ENCODE peak calls at places on chromosomes 6 and 20, in five cellular contexts. Z, H, N, Y and J are unnamed samples. For H3K79me2, the result is how much of the 10 kb centered on the place peaks cover.

GRCh38 chr6:305371-306206 is 13.3 kb downstream of the DUSP22 start:
- DNase-seq in Z (no peak), H (no peak), N (no peak), Y (no peak), J (no peak)

GRCh38 chr6:3540980-3541379 is 84.1 kb upstream of the SLC22A23 start:
- DNase-seq in Z (no peak), H (no peak), N (no peak), Y (no peak), J (peak)

GRCh38 chr6:157075549-157076426 is 247.5 kb downstream of the TMEM242 start:
- DNase-seq in Z (peak), H (peak), N (no peak), Y (peak), J (no peak)

GRCh38 chr20:55415567-55416142 is 589.7 kb downstream of the CBLN4 start:
- DNase-seq in Z (peak), H (no peak), N (no peak), Y (no peak), J (no peak)

GRCh38 chr6:147514831-147515230 is 6.3 kb downstream of the SAMD5 start:
- DNase-seq in Z (no peak), H (no peak), N (no peak), Y (no peak), J (no peak)

GRCh38 chr6:22036267-22036666 is 260.6 kb downstream of the PRL start:
- DNase-seq in Z (no peak), H (peak), N (peak), Y (peak), J (peak)

GRCh38 chr6:122673345-122673961 is 63.2 kb downstream of the PKIB start:
- DNase-seq in Z (no peak), H (peak), N (no peak), Y (no peak), J (no peak)

GRCh38 chr6:134882426-134883038 is 67.4 kb downstream of the ALDH8A1 start:
- DNase-seq in Z (peak), H (peak), N (peak), Y (peak), J (peak)

GRCh38 chr20:38214871-38215788 is 45.4 kb downstream of the KIAA1755 start:
- DNase-seq in Z (no peak), H (no peak), N (no peak), Y (no peak), J (no peak)

DNA sequence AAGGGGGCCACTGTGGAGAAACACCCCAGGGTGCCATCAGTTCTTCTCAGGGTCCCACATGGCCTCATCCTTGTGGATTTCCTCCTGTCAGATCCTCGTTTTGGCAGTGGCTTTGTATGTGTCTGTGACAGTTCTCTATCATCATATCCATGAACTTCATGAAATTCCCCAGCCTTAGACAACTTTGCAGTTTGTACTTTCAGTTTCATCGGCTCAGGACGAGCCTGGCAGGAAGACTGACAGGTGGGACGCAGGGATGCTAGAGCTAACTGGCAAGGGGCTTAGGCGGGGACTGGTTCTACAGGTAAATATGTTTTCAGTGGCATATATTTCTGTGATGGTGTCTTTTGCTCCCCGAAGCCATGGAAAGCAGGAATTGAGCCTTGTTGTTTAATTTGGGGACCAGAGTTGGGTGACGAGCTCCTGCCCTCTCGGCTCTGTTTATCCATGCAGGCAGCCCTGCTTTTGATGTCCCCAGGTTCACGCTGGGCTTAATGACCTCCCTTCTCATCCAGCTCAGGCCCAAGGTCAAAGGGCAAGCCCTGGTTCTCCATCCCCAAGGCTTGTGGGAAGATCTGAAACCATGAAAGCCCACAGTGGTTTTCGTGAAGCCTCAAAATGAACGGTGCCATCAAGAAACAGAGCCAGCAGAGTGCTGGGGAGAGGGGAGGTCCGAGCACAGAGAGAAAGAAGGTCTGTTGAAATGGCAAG is 11.2 kb downstream of the SDCBP2 start:
- DNase-seq in Z (no peak), H (no peak), N (no peak), Y (no peak), J (no peak)
- H3K9ac ChIP-seq in Z (no peak), H (no peak), N (no peak), Y (no peak), J (no peak)

DNA sequence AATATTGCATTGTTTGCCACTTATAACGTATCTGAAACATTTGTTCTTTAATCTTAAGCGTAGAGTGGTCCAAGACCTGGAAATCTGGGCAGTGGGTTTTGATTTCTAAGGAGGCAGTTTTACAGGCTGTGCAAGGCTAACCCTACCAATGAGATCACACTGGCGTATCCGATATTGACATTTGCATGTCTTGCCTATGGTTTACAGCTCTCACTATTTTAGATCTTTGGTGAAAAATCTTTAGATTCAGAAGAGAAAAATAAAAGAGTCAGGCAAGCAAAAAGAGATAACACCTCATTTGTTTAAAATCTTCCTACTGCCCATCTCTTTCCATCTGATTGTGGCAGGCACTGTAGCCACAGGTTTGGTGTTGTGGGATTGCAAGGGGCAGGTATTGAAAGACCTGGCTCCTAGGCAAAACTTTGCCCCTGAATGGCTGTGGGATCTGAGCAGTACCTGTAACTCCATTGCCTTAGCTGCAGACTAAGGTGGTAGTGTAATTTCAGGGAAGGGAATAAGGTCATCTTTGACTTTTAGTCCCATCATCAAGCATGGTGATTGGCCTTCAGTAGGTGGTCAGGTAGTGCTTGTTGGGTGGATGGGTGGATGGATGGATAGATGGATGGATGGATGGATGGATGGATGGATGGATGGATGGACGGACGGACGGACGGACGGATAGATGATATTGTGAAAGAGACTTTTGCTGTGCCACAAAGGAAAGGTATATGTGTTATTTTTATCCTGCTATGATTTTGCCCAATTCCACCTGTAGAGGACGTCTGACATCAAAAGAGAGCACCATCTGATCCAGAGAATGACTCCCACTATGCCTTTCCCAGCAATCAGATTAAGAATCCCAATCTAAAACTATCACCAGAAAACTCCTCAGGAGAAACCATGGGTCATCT is 1.9 kb downstream of the TNFAIP3 start:
- DNase-seq in Z (no peak), H (no peak), N (no peak), Y (no peak), J (no peak)
- H3K79me2 ChIP-seq in Z (under half), H (under half), N (under half), Y (under half), J (under half)

GRCh38 chr20:22315771-22316170 is 268.6 kb downstream of the FOXA2 start:
- DNase-seq in Z (no peak), H (no peak), N (no peak), Y (no peak), J (no peak)

GRCh38 chr20:22321191-22321590 is 263.2 kb downstream of the FOXA2 start:
- DNase-seq in Z (no peak), H (no peak), N (no peak), Y (no peak), J (no peak)

GRCh38 chr20:22322513-22322912 is 261.9 kb downstream of the FOXA2 start:
- DNase-seq in Z (no peak), H (no peak), N (no peak), Y (no peak), J (no peak)

DNA sequence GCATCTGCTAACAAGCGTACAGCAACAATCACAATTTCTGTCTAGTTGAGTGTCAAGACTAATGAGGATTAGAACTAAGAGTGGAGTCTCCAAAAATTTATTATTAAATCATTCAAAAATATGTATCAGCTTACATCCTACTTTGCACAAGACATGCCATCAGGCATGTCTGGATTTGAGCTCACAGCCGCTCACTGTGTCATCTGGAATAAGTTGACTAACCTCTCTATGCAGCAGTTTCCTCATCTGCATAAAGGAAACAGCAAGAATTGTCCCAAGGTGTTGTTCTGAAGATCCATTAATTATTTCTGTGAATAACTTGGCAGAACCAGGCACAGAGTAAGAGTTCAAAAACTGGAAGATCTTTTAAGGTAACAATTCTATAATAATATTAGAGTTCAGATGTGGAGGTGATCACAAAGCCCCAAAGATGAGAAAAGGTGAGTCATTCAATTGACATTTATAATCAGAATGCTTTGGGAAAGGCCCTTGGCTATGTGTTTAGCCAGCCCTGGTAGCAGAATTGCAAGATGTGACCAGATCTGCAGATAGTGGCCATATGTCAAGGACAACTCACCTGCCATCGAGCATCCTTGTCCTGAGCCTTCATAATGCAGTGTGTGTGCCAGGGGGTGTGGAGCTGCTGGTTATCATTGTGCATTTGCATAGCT is 264.0 kb downstream of the FOXA2 start:
- DNase-seq in Z (no peak), H (no peak), N (no peak), Y (no peak), J (no peak)
- H3K4me2 ChIP-seq in Z (no peak), H (no peak), N (no peak), Y (no peak), J (no peak)

GRCh38 chr6:34391711-34392496 is 565 bp downstream of the NUDT3 start:
- DNase-seq in Z (peak), H (peak), N (peak), Y (no peak), J (peak)

GRCh38 chr6:34389034-34389433 is 3.4 kb downstream of the NUDT3 start:
- DNase-seq in Z (no peak), H (no peak), N (no peak), Y (no peak), J (no peak)

GRCh38 chr6:34392497-34393190 is at the start of gene NUDT3:
- DNase-seq in Z (peak), H (peak), N (peak), Y (peak), J (peak)

GRCh38 chr6:34391023-34391485 is 1.4 kb downstream of the NUDT3 start:
- DNase-seq in Z (peak), H (peak), N (no peak), Y (no peak), J (peak)

GRCh38 chr6:34390531-34391013 is 1.9 kb downstream of the NUDT3 start:
- DNase-seq in Z (peak), H (no peak), N (no peak), Y (no peak), J (no peak)
- H3K9ac ChIP-seq in Z (peak), H (peak), N (no peak), Y (peak), J (peak)

GRCh38 chr6:53544500-53545308 is at the start of gene GCLC:
- DNase-seq in Z (peak), H (peak), N (peak), Y (peak), J (peak)

GRCh38 chr6:53543341-53544010 is 1.4 kb downstream of the GCLC start:
- DNase-seq in Z (peak), H (peak), N (no peak), Y (no peak), J (no peak)

GRCh38 chr6:53544050-53544499 is 826 bp downstream of the GCLC start:
- DNase-seq in Z (peak), H (peak), N (no peak), Y (no peak), J (no peak)

GRCh38 chr6:53539561-53539960 is 5.3 kb downstream of the GCLC start:
- DNase-seq in Z (no peak), H (no peak), N (no peak), Y (no peak), J (no peak)

GRCh38 chr6:53541900-53542299 is 3.0 kb downstream of the GCLC start:
- DNase-seq in Z (no peak), H (no peak), N (no peak), Y (no peak), J (no peak)
- H3K79me2 ChIP-seq in Z (under half), H (half or more), N (under half), Y (half or more), J (under half)

DNA sequence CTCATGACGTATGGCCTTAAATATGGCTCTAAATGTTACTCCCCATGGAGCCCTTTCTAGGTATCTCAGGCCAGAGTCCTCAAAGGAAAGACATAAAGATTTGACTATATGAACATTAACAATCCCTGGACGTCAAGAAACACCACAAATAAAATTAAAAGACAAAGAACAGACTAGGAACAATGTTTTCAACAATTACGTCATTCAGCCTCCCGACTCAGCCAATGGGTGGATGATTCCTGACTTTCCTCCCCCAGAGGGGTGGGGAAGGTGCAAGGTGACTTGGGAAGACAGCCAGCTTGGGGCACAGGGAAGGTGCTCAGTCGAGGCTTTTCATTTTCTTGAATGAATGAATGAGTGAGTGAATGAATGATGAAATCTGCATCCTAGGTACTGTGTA is 157.4 kb downstream of the TFAP2C start:
- DNase-seq in Z (no peak), H (no peak), N (no peak), Y (no peak), J (no peak)
- H3K4me2 ChIP-seq in Z (no peak), H (no peak), N (no peak), Y (peak), J (no peak)

GRCh38 chr20:59223750-59224149 is 60.1 kb downstream of the ZNF831 start:
- DNase-seq in Z (no peak), H (no peak), N (no peak), Y (no peak), J (no peak)

GRCh38 chr20:59221049-59221748 is 57.6 kb downstream of the ZNF831 start:
- DNase-seq in Z (peak), H (no peak), N (peak), Y (no peak), J (peak)

GRCh38 chr20:59221881-59222238 is 58.2 kb downstream of the ZNF831 start:
- DNase-seq in Z (peak), H (no peak), N (no peak), Y (no peak), J (peak)

GRCh38 chr20:59222239-59222981 is 58.8 kb downstream of the ZNF831 start:
- DNase-seq in Z (peak), H (peak), N (peak), Y (peak), J (peak)

GRCh38 chr20:59222982-59223610 is 59.5 kb downstream of the ZNF831 start:
- DNase-seq in Z (peak), H (no peak), N (no peak), Y (no peak), J (no peak)
- H3K9ac ChIP-seq in Z (no peak), H (peak), N (no peak), Y (no peak), J (no peak)

GRCh38 chr6:143678980-143679379 is 1.2 kb downstream of the PHACTR2 start:
- DNase-seq in Z (no peak), H (no peak), N (no peak), Y (no peak), J (peak)
- H3K79me2 ChIP-seq in Z (half or more), H (half or more), N (under half), Y (under half), J (half or more)

DNA sequence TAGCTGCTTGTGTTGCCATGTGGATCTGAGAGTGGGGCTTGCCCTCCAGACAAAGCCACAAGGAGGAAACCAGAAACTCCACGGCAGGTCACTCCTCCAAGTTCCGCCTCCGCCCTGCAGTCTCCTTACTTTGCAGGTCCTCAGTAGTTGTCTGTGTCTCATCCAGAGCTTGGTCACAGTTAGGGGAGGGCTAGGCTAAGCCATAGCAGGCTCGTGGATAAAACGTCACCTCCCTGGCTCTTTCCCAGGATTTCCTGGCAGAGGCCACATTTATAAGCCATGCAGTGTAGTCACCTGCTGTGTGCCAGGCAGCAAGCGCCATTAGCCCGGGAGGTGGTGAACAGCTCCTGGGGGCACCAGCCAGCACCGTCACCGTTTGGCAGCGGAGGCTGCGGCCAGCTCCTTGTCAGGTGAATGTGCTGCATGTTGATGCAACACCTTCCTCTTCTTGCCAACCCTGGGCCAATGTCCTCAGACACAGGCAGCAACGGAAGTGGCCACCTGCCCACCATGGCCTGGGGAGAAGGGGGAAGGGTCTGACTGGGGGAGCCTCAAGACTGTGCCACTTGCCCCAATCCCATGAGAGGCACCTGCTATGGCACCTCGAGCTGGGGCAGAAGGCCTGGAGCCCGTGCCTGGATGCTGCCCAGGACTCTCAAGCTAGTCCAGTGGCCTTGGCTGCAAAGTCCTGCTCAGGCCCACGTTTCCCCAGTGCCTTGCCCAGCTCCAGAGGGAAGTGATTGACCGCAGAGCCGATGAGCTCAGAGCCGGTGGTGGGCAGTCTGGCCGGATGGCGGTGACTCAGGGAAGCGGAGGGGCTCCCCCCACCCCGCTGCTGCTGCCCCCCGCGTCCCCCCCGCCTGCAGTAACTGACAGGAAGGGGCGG is 39.0 kb upstream of the SLCO4A1 start:
- DNase-seq in Z (peak), H (peak), N (no peak), Y (no peak), J (peak)
- H3K4me2 ChIP-seq in Z (no peak), H (peak), N (no peak), Y (no peak), J (peak)